ENCODE peak calls at places on chromosomes 11 and 22, in five cellular contexts. D is K562, F is GM12878, J is SK-N-SH, G is HepG2. A is an unnamed sample.

GRCh38 chr11:77517753-77518152 is 43.9 kb upstream of the PAK1 start:
- DNase-seq in D (no peak), F (no peak), J (no peak), G (no peak), A (no peak)

GRCh38 chr22:43862074-43862881 is at the start of gene SULT4A1:
- DNase-seq in D (peak; percentile 47), F (no peak), J (peak; percentile 92), G (no peak), A (peak; percentile 54)

GRCh38 chr22:44723801-44724200 is 21.8 kb downstream of the PRR5 start:
- DNase-seq in D (peak; percentile 79), F (peak; percentile 21), J (peak; percentile 61), G (peak; percentile 34), A (peak; percentile 49)

GRCh38 chr11:12235945-12236743 is 125.8 kb downstream of the MICAL2 start:
- DNase-seq in D (peak; percentile 56), F (peak; percentile 48), J (peak; percentile 55), G (peak; percentile 58), A (peak; percentile 72)

GRCh38 chr22:44289429-44290171 is 23.2 kb downstream of the SHISAL1 start:
- DNase-seq in D (no peak), F (no peak), J (peak; percentile 67), G (no peak), A (peak; percentile 49)

GRCh38 chr11:1843098-1843473 is 4.3 kb downstream of the TNNI2 start:
- DNase-seq in D (no peak), F (no peak), J (no peak), G (no peak), A (no peak)

GRCh38 chr22:44709881-44710400 is 7.9 kb downstream of the PRR5 start:
- DNase-seq in D (peak; percentile 23), F (no peak), J (no peak), G (no peak), A (no peak)

GRCh38 chr11:46120711-46121327 is 435 bp downstream of the PHF21A start:
- DNase-seq in D (peak; percentile 34), F (no peak), J (peak; percentile 73), G (peak; percentile 41), A (peak; percentile 78)

GRCh38 chr22:49785841-49786451 is 41.7 kb downstream of the BRD1 start:
- DNase-seq in D (peak; percentile 66), F (no peak), J (no peak), G (no peak), A (no peak)

GRCh38 chr11:80297808-80298460 is 857.1 kb upstream of the TENM4 start:
- DNase-seq in D (no peak), F (no peak), J (no peak), G (no peak), A (peak; percentile 82)

GRCh38 chr11:75492181-75492820 is 33.4 kb downstream of the GDPD5 start:
- DNase-seq in D (peak; percentile 42), F (no peak), J (no peak), G (no peak), A (peak; percentile 20)

GRCh38 chr11:101434241-101434640 is 149.6 kb downstream of the TRPC6 start:
- DNase-seq in D (no peak), F (no peak), J (no peak), G (no peak), A (no peak)

GRCh38 chr11:72229925-72230763 is 5.6 kb downstream of the INPPL1 start:
- DNase-seq in D (no peak), F (no peak), J (no peak), G (no peak), A (no peak)

GRCh38 chr22:19872779-19873137 is 18.1 kb upstream of the GNB1L start:
- DNase-seq in D (no peak), F (no peak), J (no peak), G (no peak), A (no peak)

GRCh38 chr11:66907751-66908173 is 50.4 kb downstream of the PC start:
- DNase-seq in D (no peak), F (no peak), J (no peak), G (peak; percentile 89), A (no peak)

GRCh38 chr22:21652547-21653545 is 10.7 kb downstream of the SDF2L1 start:
- DNase-seq in D (peak; percentile 85), F (no peak), J (no peak), G (no peak), A (no peak)

GRCh38 chr22:26670459-26670858 is 13.1 kb downstream of the MIAT start:
- DNase-seq in D (no peak), F (no peak), J (no peak), G (no peak), A (no peak)

GRCh38 chr22:19823638-19824196 is 31.0 kb downstream of the GNB1L start:
- DNase-seq in D (no peak), F (no peak), J (no peak), G (peak; percentile 62), A (no peak)

GRCh38 chr11:31422703-31423102 is 53.0 kb downstream of the DNAJC24 start:
- DNase-seq in D (no peak), F (no peak), J (no peak), G (no peak), A (no peak)

GRCh38 chr11:1301220-1302000 is 8.0 kb downstream of the TOLLIP start:
- DNase-seq in D (no peak), F (no peak), J (no peak), G (no peak), A (no peak)

GRCh38 chr22:49979587-49980264 is 19.2 kb downstream of the PIM3 start:
- DNase-seq in D (peak; percentile 48), F (no peak), J (peak; percentile 64), G (peak; percentile 62), A (no peak)

GRCh38 chr11:129828301-129828836 is 12.7 kb downstream of the TMEM45B start:
- DNase-seq in D (no peak), F (no peak), J (no peak), G (peak; percentile 93), A (no peak)

GRCh38 chr11:61551630-61552029 is 29.2 kb downstream of the SYT7 start:
- DNase-seq in D (no peak), F (no peak), J (peak; percentile 60), G (no peak), A (peak; percentile 50)

GRCh38 chr11:65911682-65912568 is 6.9 kb downstream of the C11orf68 start:
- DNase-seq in D (peak; percentile 61), F (no peak), J (peak; percentile 84), G (no peak), A (peak; percentile 87)

GRCh38 chr11:22624742-22625447 is 728 bp downstream of the FANCF start:
- DNase-seq in D (peak; percentile 52), F (peak; percentile 28), J (peak; percentile 57), G (peak; percentile 72), A (peak; percentile 60)

GRCh38 chr11:75500742-75501141 is 25.0 kb downstream of the GDPD5 start:
- DNase-seq in D (no peak), F (no peak), J (no peak), G (no peak), A (no peak)

GRCh38 chr11:77062924-77063323 is 3.8 kb upstream of the CAPN5 start:
- DNase-seq in D (no peak), F (no peak), J (no peak), G (no peak), A (no peak)

GRCh38 chr11:64123102-64123434 is 42.8 kb downstream of the MACROD1 start:
- DNase-seq in D (no peak), F (no peak), J (peak; percentile 71), G (no peak), A (no peak)
- TF ChIP-seq MXI1 in D (no peak), F (no peak), J (no peak), G (no peak), A (no peak)

GRCh38 chr22:28247667-28248363 is 328.8 kb upstream of the PITPNB start:
- DNase-seq in D (peak; percentile 41), F (no peak), J (peak; percentile 46), G (no peak), A (no peak)
- TF ChIP-seq MXI1 in D (no peak), F (no peak), J (peak; percentile 91), G (no peak), A (no peak)

DNA sequence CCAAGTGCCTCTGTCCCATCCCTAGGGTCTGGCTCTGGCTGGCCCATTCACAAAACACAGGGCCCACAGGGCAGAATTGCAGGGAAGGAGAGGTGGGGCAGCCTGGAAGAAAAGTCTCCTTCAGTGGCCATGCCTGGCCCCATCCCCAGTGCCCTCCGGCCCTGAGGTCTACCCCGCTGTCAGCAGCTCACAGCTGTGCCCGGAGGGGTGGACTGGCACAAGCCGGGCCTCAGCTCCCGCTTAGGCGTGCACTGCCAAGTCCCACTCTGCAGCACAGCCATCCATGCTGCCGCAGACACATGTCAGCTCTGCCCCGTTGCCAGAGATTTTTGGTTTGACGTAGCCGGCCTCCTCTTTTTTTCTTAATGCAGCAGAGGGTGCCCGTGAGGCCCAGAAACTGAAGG is 3.9 kb upstream of the SCN2B start:
- DNase-seq in D (no peak), F (no peak), J (peak; percentile 78), G (peak; percentile 59), A (no peak)
- TF ChIP-seq MXI1 in D (no peak), F (no peak), J (peak; percentile 92), G (no peak), A (no peak)

GRCh38 chr22:38291201-38291777 is 18.5 kb upstream of the TMEM184B start:
- DNase-seq in D (no peak), F (no peak), J (no peak), G (no peak), A (no peak)
- TF ChIP-seq MXI1 in D (no peak), F (no peak), J (no peak), G (no peak), A (no peak)

DNA sequence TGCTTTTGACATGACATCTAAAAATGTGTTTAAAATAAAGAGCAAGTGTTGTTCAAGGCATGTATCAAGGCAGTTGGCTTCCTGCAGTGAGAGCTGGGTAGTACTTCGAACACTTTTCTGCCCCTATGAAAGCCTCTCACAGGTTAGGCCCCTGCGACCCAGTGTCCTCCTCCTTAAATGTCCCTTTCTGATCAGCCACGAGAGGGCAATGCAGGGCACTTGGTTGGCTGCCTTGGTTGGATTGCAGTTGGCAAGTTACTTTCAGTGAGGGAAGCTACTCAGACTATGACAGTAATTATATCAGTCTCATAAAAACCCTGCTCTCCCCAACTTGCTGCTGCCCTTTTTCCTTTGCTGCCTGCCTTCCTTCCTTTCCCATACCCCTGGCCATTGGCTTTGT is 743.8 kb downstream of the NTM start:
- DNase-seq in D (no peak), F (no peak), J (peak; percentile 60), G (no peak), A (peak; percentile 25)
- TF ChIP-seq MXI1 in D (no peak), F (no peak), J (no peak), G (no peak), A (no peak)

DNA sequence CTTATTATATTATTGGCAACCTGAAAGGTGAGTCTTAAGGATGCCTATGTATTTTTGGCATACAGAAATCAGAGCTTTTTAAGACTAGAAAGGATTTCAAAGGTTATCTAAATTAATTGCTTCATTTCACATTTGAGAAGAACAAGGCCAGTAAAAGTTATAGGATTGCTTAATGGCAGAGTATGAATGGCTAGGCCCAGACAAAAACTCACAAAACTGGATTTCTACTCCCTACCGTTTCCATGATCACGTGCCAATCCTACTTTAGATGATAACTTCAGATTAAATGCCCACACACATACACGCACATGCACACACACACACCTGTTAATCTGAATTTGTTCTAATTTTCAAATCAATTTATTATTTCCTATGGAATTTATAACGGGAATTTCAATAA is 1.8 kb upstream of the PDE3B start:
- DNase-seq in D (no peak), F (no peak), J (no peak), G (no peak), A (no peak)
- TF ChIP-seq MXI1 in D (no peak), F (no peak), J (no peak), G (no peak), A (no peak)